ENCODE peak calls at places on chromosome 7, in six cellular contexts. N is mesothelial cell of epicardium; Q is GM12864; O is GM13977; H is CD4-positive, alpha-beta T cell; F is IMR-90. E is an unnamed sample.

GRCh38 chr7:51288896-51289607 is 27.6 kb downstream of the COBL start:
- DNase-seq in N (no peak), Q (no peak), O (no peak), H (no peak), F (no peak), E (no peak)

GRCh38 chr7:12929416-12930140 is 242.1 kb downstream of the ARL4A start:
- DNase-seq in N (no peak), Q (no peak), O (no peak), H (no peak), F (no peak), E (no peak)

GRCh38 chr7:91941450-91941849 is 788 bp downstream of the AKAP9 start:
- DNase-seq in N (no peak), Q (no peak), O (peak), H (peak), F (peak), E (no peak)

GRCh38 chr7:46544396-46545008 is 623.4 kb upstream of the IGFBP3 start:
- DNase-seq in N (no peak), Q (no peak), O (no peak), H (no peak), F (peak), E (no peak)

GRCh38 chr7:95952851-95953250 is 180.5 kb downstream of the DYNC1I1 start:
- DNase-seq in N (no peak), Q (no peak), O (no peak), H (no peak), F (no peak), E (no peak)

GRCh38 chr7:46630031-46630430 is 709.0 kb upstream of the IGFBP3 start:
- DNase-seq in N (no peak), Q (no peak), O (no peak), H (no peak), F (peak), E (no peak)

GRCh38 chr7:158064631-158065030 is 523.0 kb downstream of the PTPRN2 start:
- DNase-seq in N (no peak), Q (no peak), O (no peak), H (no peak), F (no peak), E (no peak)

GRCh38 chr7:70807650-70808049 is 324.3 kb upstream of the GALNT17 start:
- DNase-seq in N (no peak), Q (no peak), O (no peak), H (no peak), F (no peak), E (no peak)

GRCh38 chr7:127940365-127941160 is 90.7 kb downstream of the LRRC4 start:
- DNase-seq in N (no peak), Q (no peak), O (no peak), H (no peak), F (no peak), E (no peak)

GRCh38 chr7:10913457-10913856 is 60.2 kb upstream of the PHF14 start:
- DNase-seq in N (no peak), Q (no peak), O (no peak), H (no peak), F (no peak), E (no peak)

GRCh38 chr7:125136341-125136740 is 206.7 kb upstream of the POT1 start:
- DNase-seq in N (no peak), Q (no peak), O (no peak), H (no peak), F (no peak), E (no peak)

GRCh38 chr7:128410092-128410665 is 397 bp upstream of the IMPDH1 start:
- DNase-seq in N (no peak), Q (no peak), O (peak), H (peak), F (peak), E (peak)

GRCh38 chr7:155764432-155764798 is 47.8 kb downstream of the SHH start:
- DNase-seq in N (no peak), Q (no peak), O (no peak), H (peak), F (no peak), E (no peak)

GRCh38 chr7:159370-160270 is 32.8 kb upstream of the FAM20C start:
- DNase-seq in N (no peak), Q (no peak), O (no peak), H (no peak), F (no peak), E (no peak)

GRCh38 chr7:92843034-92843760 is 6.8 kb upstream of the CDK6 start:
- DNase-seq in N (no peak), Q (no peak), O (no peak), H (no peak), F (peak), E (no peak)

DNA sequence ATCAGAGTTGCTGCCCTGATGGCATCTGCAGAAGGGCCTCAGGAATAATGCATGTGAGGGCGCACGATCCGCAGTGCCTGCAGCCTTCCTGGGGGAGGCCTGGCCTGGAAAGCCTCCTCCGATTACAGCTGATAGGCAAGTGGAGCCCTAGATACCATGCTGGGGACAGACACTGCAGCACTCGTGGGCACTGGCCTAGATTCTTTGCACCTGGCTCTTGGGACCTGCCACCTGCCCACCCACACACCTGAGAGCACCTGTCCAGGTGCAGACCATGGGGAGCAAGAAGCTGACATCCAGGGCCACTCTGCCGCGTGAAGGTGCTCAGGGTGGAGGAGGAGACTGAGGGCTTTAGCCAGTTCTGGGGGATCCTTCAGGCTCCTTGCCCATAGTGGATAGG is 14.8 kb downstream of the YKT6 start:
- DNase-seq in N (peak), Q (no peak), O (no peak), H (no peak), F (no peak), E (no peak)
- TF ChIP-seq CTCF in N (no peak), Q (no peak), O (no peak), H (no peak), F (no peak), E (no peak)

GRCh38 chr7:99949645-99950228 is 20.3 kb upstream of the GJC3 start:
- DNase-seq in N (no peak), Q (no peak), O (no peak), H (no peak), F (peak), E (no peak)
- TF ChIP-seq CTCF in N (no peak), Q (peak), O (no peak), H (peak), F (peak), E (no peak)

DNA sequence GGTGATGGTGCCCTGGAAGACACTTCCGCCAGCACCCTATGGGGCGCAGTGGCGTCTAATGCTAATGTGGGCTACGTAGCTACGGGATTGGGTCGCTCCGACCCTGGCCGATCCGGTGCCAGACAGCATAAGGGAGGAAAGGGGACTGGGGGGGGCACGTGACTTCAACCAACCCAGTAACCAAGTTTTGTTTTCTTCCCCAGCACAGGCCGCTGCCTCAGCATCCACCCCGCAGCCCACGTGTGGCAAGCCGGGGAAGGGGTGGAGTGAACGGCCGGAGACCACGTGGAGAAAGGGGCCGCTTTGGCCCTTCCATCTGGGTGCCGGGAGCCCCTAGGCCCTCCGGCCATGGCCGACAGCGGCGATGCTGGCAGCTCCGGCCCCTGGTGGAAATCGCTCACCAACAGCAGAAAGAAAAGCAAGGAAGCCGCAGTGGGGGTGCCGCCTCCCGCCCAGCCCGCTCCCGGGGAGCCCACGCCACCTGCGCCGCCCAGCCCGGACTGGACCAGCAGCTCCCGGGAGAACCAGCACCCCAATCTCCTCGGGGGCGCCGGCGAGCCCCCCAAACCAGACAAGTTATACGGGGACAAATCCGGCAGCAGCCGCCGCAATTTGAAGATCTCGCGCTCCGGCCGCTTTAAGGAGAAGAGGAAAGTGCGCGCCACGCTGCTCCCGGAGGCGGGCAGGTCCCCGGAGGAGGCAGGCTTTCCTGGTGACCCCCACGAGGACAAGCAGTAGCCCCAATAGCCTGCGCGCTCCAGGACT is 2.5 kb downstream of the PRR15 start:
- DNase-seq in N (no peak), Q (no peak), O (no peak), H (no peak), F (no peak), E (no peak)
- TF ChIP-seq CTCF in N (no peak), Q (no peak), O (no peak), H (no peak), F (no peak), E (no peak)

DNA sequence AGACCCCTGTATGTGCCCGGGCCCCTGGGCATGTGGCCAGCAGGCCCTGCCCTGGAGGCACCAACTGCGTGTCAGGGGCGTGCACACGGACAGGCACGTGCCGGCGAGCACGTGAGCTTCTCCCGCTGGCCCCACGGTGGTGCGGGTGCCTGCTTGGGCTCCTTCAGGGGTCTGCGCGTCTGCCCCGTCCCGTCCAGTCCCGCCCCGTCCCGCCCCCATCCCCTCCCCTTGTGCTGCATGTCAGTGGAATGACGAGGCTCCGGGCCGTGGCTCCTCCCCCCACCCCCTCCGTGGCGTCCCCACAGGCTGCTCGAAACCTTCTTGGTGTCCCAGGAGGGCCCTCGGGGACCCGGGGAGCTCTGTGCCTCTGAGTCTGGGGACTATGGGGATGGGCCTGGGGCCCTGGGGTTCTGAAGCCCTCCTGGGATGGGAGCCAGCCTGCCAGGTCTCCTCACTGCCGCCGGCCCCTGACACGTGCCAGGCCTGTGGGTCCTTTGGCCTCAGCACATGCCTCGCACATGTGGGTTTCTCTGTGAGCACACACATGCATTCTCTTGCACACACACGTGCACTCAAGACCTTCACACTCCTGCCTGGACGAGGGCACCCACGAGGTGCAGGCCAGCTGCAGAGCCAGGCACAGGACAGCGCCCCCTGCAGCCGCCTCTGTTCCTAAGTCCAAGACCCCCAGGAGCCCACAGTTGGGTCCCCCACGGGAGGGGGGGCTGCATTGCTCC is 27.5 kb upstream of the AMZ1 start:
- DNase-seq in N (no peak), Q (no peak), O (no peak), H (no peak), F (no peak), E (no peak)
- TF ChIP-seq CTCF in N (no peak), Q (peak), O (peak), H (no peak), F (peak), E (peak)

GRCh38 chr7:141709749-141710148 is 1.6 kb downstream of the WEE2 start:
- DNase-seq in N (no peak), Q (no peak), O (no peak), H (no peak), F (no peak), E (no peak)

GRCh38 chr7:141709318-141709717 is 1.2 kb downstream of the WEE2 start:
- DNase-seq in N (no peak), Q (no peak), O (no peak), H (no peak), F (no peak), E (no peak)

GRCh38 chr7:141708053-141708452 is at the start of gene WEE2:
- DNase-seq in N (no peak), Q (no peak), O (no peak), H (no peak), F (no peak), E (no peak)

GRCh38 chr7:141712603-141713262 is 4.6 kb downstream of the WEE2 start:
- DNase-seq in N (no peak), Q (no peak), O (no peak), H (no peak), F (no peak), E (no peak)

GRCh38 chr7:141710301-141710700 is 2.1 kb downstream of the WEE2 start:
- DNase-seq in N (no peak), Q (no peak), O (no peak), H (no peak), F (no peak), E (no peak)
- TF ChIP-seq CTCF in N (no peak), Q (no peak), O (no peak), H (peak), F (no peak), E (no peak)

GRCh38 chr7:149787428-149788299 is 14.3 kb upstream of the ZNF467 start:
- DNase-seq in N (no peak), Q (no peak), O (no peak), H (no peak), F (no peak), E (no peak)
- TF ChIP-seq CTCF in N (no peak), Q (no peak), O (no peak), H (no peak), F (no peak), E (no peak)

DNA sequence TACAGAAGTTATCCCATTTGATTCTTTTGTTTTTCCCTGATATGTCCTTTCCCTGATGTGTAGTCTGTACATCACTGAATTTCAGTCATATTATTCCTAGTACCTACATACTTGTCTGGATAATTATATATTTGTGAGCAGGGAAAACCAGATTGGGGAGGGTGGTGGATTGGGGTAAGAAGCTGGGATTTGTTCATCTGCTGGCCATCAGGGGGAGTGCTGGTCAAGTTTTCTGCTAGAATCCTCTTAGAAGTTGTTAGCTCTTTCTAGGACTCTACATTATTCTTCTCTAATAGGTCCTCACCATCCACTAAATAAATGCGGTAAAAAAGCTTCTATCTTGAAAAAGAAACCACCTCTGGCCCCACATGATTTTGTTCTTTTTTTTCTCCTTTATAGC is 232.7 kb upstream of the TAC1 start:
- DNase-seq in N (no peak), Q (peak), O (peak), H (no peak), F (no peak), E (no peak)
- TF ChIP-seq CTCF in N (peak), Q (peak), O (peak), H (peak), F (peak), E (peak)